ENCODE peak calls at places on chromosome X, in four cellular contexts. One of them, this sample, is unnamed.

GRCh38 chrX:21374994-21375794 is 976 bp downstream of the CNKSR2 start:
- DNase-seq in IMR-90: no peak
- DNase-seq in endothelial cell of umbilical vein: no peak
- DNase-seq in K562: no peak
- DNase-seq in this sample: no peak

GRCh38 chrX:153650959-153651358 is 4.0 kb downstream of the DUSP9 start:
- DNase-seq in IMR-90: no peak
- DNase-seq in endothelial cell of umbilical vein: no peak
- DNase-seq in K562: no peak
- DNase-seq in this sample: no peak

GRCh38 chrX:2391869-2392606 is 108.7 kb downstream of the DHRSX start:
- DNase-seq in IMR-90: peak
- DNase-seq in endothelial cell of umbilical vein: no peak
- DNase-seq in K562: no peak
- DNase-seq in this sample: no peak

GRCh38 chrX:9730752-9731151 is 34.9 kb downstream of the GPR143 start:
- DNase-seq in IMR-90: no peak
- DNase-seq in endothelial cell of umbilical vein: no peak
- DNase-seq in K562: no peak
- DNase-seq in this sample: no peak

GRCh38 chrX:41180194-41180902 is 95.1 kb downstream of the USP9X start:
- DNase-seq in IMR-90: peak
- DNase-seq in endothelial cell of umbilical vein: peak
- DNase-seq in K562: peak
- DNase-seq in this sample: peak

GRCh38 chrX:64204252-64204651 is 1.3 kb downstream of the AMER1 start:
- DNase-seq in IMR-90: peak
- DNase-seq in endothelial cell of umbilical vein: no peak
- DNase-seq in K562: no peak
- DNase-seq in this sample: no peak

GRCh38 chrX:9646471-9647038 is 119.1 kb downstream of the GPR143 start:
- DNase-seq in IMR-90: peak
- DNase-seq in endothelial cell of umbilical vein: peak
- DNase-seq in K562: peak
- DNase-seq in this sample: no peak

GRCh38 chrX:1361910-1362309 is 25.3 kb downstream of the IL3RA start:
- DNase-seq in IMR-90: no peak
- DNase-seq in endothelial cell of umbilical vein: no peak
- DNase-seq in K562: no peak
- DNase-seq in this sample: no peak

GRCh38 chrX:2707334-2707760 is 16.3 kb downstream of the CD99 start:
- DNase-seq in IMR-90: peak
- DNase-seq in endothelial cell of umbilical vein: peak
- DNase-seq in K562: no peak
- DNase-seq in this sample: peak

GRCh38 chrX:103376118-103376978 is at the start of gene BEX3:
- DNase-seq in IMR-90: peak
- DNase-seq in endothelial cell of umbilical vein: peak
- DNase-seq in K562: no peak
- DNase-seq in this sample: no peak

GRCh38 chrX:120015145-120016067 is 62.1 kb downstream of the RHOXF2B start:
- DNase-seq in IMR-90: no peak
- DNase-seq in endothelial cell of umbilical vein: no peak
- DNase-seq in K562: no peak
- DNase-seq in this sample: no peak

GRCh38 chrX:106726485-106727437 is at the start of gene RNF128:
- DNase-seq in IMR-90: peak
- DNase-seq in endothelial cell of umbilical vein: no peak
- DNase-seq in K562: no peak
- DNase-seq in this sample: no peak

GRCh38 chrX:137166591-137166990 is 132.8 kb upstream of the GPR101 start:
- DNase-seq in IMR-90: no peak
- DNase-seq in endothelial cell of umbilical vein: no peak
- DNase-seq in K562: peak
- DNase-seq in this sample: no peak

GRCh38 chrX:86711531-86712180 is 563.4 kb downstream of the DACH2 start:
- DNase-seq in IMR-90: no peak
- DNase-seq in endothelial cell of umbilical vein: no peak
- DNase-seq in K562: no peak
- DNase-seq in this sample: no peak

GRCh38 chrX:7614616-7615015 is 228.4 kb upstream of the VCX start:
- DNase-seq in IMR-90: no peak
- DNase-seq in endothelial cell of umbilical vein: no peak
- DNase-seq in K562: no peak
- DNase-seq in this sample: no peak

GRCh38 chrX:40383969-40384368 is 196.8 kb upstream of the ATP6AP2 start:
- DNase-seq in IMR-90: no peak
- DNase-seq in endothelial cell of umbilical vein: no peak
- DNase-seq in K562: no peak
- DNase-seq in this sample: no peak

GRCh38 chrX:129665916-129666644 is 11.3 kb upstream of the APLN start:
- DNase-seq in IMR-90: peak
- DNase-seq in endothelial cell of umbilical vein: peak
- DNase-seq in K562: no peak
- DNase-seq in this sample: no peak

GRCh38 chrX:14363719-14364118 is 165.6 kb upstream of the GLRA2 start:
- DNase-seq in IMR-90: no peak
- DNase-seq in endothelial cell of umbilical vein: no peak
- DNase-seq in K562: no peak
- DNase-seq in this sample: no peak

GRCh38 chrX:3811331-3812311 is 98.2 kb upstream of the PRKX start:
- DNase-seq in IMR-90: peak
- DNase-seq in endothelial cell of umbilical vein: no peak
- DNase-seq in K562: peak
- DNase-seq in this sample: peak

GRCh38 chrX:23048806-23049573 is 49.2 kb downstream of the DDX53 start:
- DNase-seq in IMR-90: no peak
- DNase-seq in endothelial cell of umbilical vein: no peak
- DNase-seq in K562: no peak
- DNase-seq in this sample: no peak
- TF ChIP-seq FOS in IMR-90: no peak
- TF ChIP-seq FOS in endothelial cell of umbilical vein: no peak
- TF ChIP-seq FOS in K562: no peak
- TF ChIP-seq FOS in this sample: no peak

GRCh38 chrX:38847206-38847902 is 46.1 kb downstream of the MID1IP1 start:
- DNase-seq in IMR-90: no peak
- DNase-seq in endothelial cell of umbilical vein: no peak
- DNase-seq in K562: no peak
- DNase-seq in this sample: no peak
- TF ChIP-seq FOS in IMR-90: no peak
- TF ChIP-seq FOS in endothelial cell of umbilical vein: no peak
- TF ChIP-seq FOS in K562: no peak
- TF ChIP-seq FOS in this sample: no peak

GRCh38 chrX:12771445-12772069 is 19.7 kb upstream of the PRPS2 start:
- DNase-seq in IMR-90: peak
- DNase-seq in endothelial cell of umbilical vein: peak
- DNase-seq in K562: peak
- DNase-seq in this sample: peak
- TF ChIP-seq FOS in IMR-90: no peak
- TF ChIP-seq FOS in endothelial cell of umbilical vein: no peak
- TF ChIP-seq FOS in K562: no peak
- TF ChIP-seq FOS in this sample: no peak

DNA sequence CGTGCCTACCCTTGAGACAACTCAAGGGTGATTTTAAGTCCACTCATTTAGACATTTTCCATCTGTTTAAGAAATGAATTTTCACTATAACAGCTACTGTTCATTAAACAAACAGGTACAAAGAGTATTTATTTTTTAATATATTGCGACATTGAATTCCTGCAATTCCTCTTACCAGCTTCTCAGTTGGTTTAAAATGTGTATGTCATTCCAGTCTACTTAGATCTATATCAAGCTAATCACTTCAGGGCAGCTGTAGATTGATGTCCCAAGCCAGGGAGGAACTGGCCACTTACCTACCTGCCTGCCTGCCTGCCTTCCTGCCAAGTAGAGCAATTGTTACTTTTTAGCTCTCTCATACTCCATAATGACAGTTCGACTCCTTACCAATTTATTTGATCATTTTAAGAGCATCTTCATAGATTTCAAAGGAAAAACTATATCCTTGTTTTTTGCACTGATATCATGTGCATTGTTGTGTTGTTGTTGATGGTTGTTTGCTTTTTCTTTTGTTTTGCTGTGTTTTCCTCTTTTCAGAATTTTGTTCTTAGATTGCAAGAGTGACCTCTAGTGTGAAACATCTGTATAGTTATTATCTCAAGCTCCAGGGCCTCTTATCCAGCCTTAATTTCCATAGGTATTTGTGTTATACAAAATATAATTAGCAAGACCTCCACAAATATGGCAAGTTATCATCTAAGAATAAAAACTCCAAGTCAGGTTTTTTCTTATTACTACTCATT is 120.9 kb upstream of the NRK start:
- DNase-seq in IMR-90: no peak
- DNase-seq in endothelial cell of umbilical vein: no peak
- DNase-seq in K562: no peak
- DNase-seq in this sample: no peak
- TF ChIP-seq FOS in IMR-90: no peak
- TF ChIP-seq FOS in endothelial cell of umbilical vein: no peak
- TF ChIP-seq FOS in K562: no peak
- TF ChIP-seq FOS in this sample: no peak

GRCh38 chrX:17882680-17883079 is 21.6 kb upstream of the RAI2 start:
- DNase-seq in IMR-90: no peak
- DNase-seq in endothelial cell of umbilical vein: no peak
- DNase-seq in K562: no peak
- DNase-seq in this sample: no peak
- TF ChIP-seq FOS in IMR-90: no peak
- TF ChIP-seq FOS in endothelial cell of umbilical vein: no peak
- TF ChIP-seq FOS in K562: no peak
- TF ChIP-seq FOS in this sample: no peak

DNA sequence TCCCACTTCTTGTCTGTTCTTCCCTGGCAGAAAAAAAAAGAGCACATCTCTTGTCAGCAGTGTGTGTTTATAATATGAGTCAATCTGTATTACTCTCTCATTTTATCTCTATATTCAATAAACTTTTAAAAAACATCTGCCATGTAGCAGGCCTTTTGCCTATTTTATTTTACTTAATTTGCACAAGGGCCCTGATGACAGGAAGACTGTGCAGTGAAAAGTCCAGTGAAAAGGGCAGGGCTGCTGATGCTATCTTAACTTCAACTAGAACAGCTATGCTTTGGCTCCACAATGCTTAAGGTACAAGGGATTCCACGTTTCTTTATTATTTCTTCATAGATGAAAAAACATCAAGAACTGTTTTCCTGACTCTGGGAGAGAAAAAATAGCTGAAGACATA is 97.0 kb upstream of the DGKK start:
- DNase-seq in IMR-90: no peak
- DNase-seq in endothelial cell of umbilical vein: no peak
- DNase-seq in K562: no peak
- DNase-seq in this sample: no peak
- TF ChIP-seq FOS in IMR-90: no peak
- TF ChIP-seq FOS in endothelial cell of umbilical vein: no peak
- TF ChIP-seq FOS in K562: no peak
- TF ChIP-seq FOS in this sample: no peak

GRCh38 chrX:31039327-31039711 is 32.5 kb downstream of the FTHL17 start:
- DNase-seq in IMR-90: no peak
- DNase-seq in endothelial cell of umbilical vein: no peak
- DNase-seq in K562: no peak
- DNase-seq in this sample: no peak

GRCh38 chrX:31036895-31037294 is 34.9 kb downstream of the FTHL17 start:
- DNase-seq in IMR-90: peak
- DNase-seq in endothelial cell of umbilical vein: peak
- DNase-seq in K562: peak
- DNase-seq in this sample: no peak

GRCh38 chrX:31038585-31039326 is 33.1 kb downstream of the FTHL17 start:
- DNase-seq in IMR-90: peak
- DNase-seq in endothelial cell of umbilical vein: peak
- DNase-seq in K562: peak
- DNase-seq in this sample: no peak
- TF ChIP-seq FOS in IMR-90: no peak
- TF ChIP-seq FOS in endothelial cell of umbilical vein: no peak
- TF ChIP-seq FOS in K562: no peak
- TF ChIP-seq FOS in this sample: no peak

GRCh38 chrX:131818297-131818936 is 204.7 kb upstream of the STK26 start:
- DNase-seq in IMR-90: no peak
- DNase-seq in endothelial cell of umbilical vein: no peak
- DNase-seq in K562: no peak
- DNase-seq in this sample: no peak

GRCh38 chrX:131816551-131817136 is 206.5 kb upstream of the STK26 start:
- DNase-seq in IMR-90: peak
- DNase-seq in endothelial cell of umbilical vein: peak
- DNase-seq in K562: no peak
- DNase-seq in this sample: peak

GRCh38 chrX:131812847-131813825 is 210.0 kb upstream of the STK26 start:
- DNase-seq in IMR-90: peak
- DNase-seq in endothelial cell of umbilical vein: peak
- DNase-seq in K562: peak
- DNase-seq in this sample: peak
- TF ChIP-seq FOS in IMR-90: no peak
- TF ChIP-seq FOS in endothelial cell of umbilical vein: no peak
- TF ChIP-seq FOS in K562: no peak
- TF ChIP-seq FOS in this sample: no peak